ENCODE peak calls at places on chromosomes 16 and 17, in four cellular contexts. I is activated CD4-positive, alpha-beta T cell treated with anti-CD3 and anti-CD28 coated beads, Interleukin-2, amount 50 U/mL, for 24 hours; V is neural progenitor cell; E is HCEC 1CT. H is an unnamed sample.

GRCh38 chr17:81987161-81987770 is 9.8 kb downstream of the ASPSCR1 start:
- DNase-seq in V (no peak), I (no peak), E (no peak), H (no peak)

GRCh38 chr16:86133847-86134375 is 234.9 kb downstream of the IRF8 start:
- DNase-seq in E (no peak), V (no peak), I (no peak), H (no peak)

GRCh38 chr16:70429888-70430666 is 8.8 kb downstream of the ST3GAL2 start:
- DNase-seq in I (no peak), E (no peak), V (no peak), H (no peak)

GRCh38 chr16:73176577-73177013 is 128.7 kb upstream of the ZFHX3 start:
- DNase-seq in E (peak; percentile 91), V (peak; percentile 27), I (no peak), H (peak; percentile 96)

GRCh38 chr17:81601525-81602120 is 35.3 kb downstream of the NPLOC4 start:
- DNase-seq in V (peak; percentile 67), I (peak; percentile 36), E (peak; percentile 73), H (peak; percentile 82)

GRCh38 chr17:41811549-41812175 is at the start of gene P3H4:
- DNase-seq in I (peak; percentile 38), V (peak; percentile 90), E (peak; percentile 76), H (peak; percentile 81)

GRCh38 chr17:17713839-17714238 is 32.6 kb downstream of the RAI1 start:
- DNase-seq in E (peak; percentile 71), V (no peak), I (no peak), H (peak; percentile 84)

GRCh38 chr16:68658258-68658973 is 13.3 kb downstream of the CDH3 start:
- DNase-seq in V (peak; percentile 16), I (no peak), E (peak; percentile 53), H (peak; percentile 90)

GRCh38 chr16:56551796-56552738 is 12.8 kb upstream of the MT4 start:
- DNase-seq in I (no peak), V (no peak), E (no peak), H (no peak)

GRCh38 chr16:69240336-69240735 is 53.4 kb downstream of the SNTB2 start:
- DNase-seq in V (no peak), I (no peak), E (peak; percentile 45), H (peak; percentile 73)

GRCh38 chr16:26598061-26598460 is 468.7 kb upstream of the C16orf82 start:
- DNase-seq in E (no peak), I (peak; percentile 74), V (no peak), H (no peak)

GRCh38 chr16:81388357-81388756 is 56.3 kb upstream of the CMIP start:
- DNase-seq in V (no peak), E (no peak), I (no peak), H (no peak)